ENCODE peak calls at places on chromosomes 7 and 10, in five cellular contexts. N, Y, L, T and A are unnamed samples.

GRCh38 chr7:116139007-116139406 is 71.3 kb upstream of the TES start:
- DNase-seq in Y (peak; percentile 9), N (no peak), T (no peak), L (no peak), A (no peak)

GRCh38 chr10:125782661-125783060 is 7.0 kb upstream of the MMP21 start:
- DNase-seq in L (no peak), Y (no peak), T (no peak), N (no peak), A (no peak)

GRCh38 chr10:80544316-80544953 is 6.7 kb downstream of the SH2D4B start:
- DNase-seq in Y (no peak), T (no peak), L (no peak), N (no peak), A (no peak)

GRCh38 chr10:34906021-34906965 is 91.2 kb upstream of the PARD3 start:
- DNase-seq in L (no peak), Y (peak; percentile 20), N (no peak), T (no peak), A (no peak)

GRCh38 chr7:117683736-117684135 is 189.5 kb downstream of the CTTNBP2 start:
- DNase-seq in Y (no peak), T (no peak), N (no peak), L (no peak), A (no peak)

GRCh38 chr10:124251317-124251716 is 157.9 kb upstream of the CHST15 start:
- DNase-seq in L (peak; percentile 60), N (no peak), Y (no peak), T (no peak), A (no peak)

GRCh38 chr7:83691095-83691494 is 42.2 kb upstream of the SEMA3E start:
- DNase-seq in N (no peak), T (no peak), L (no peak), Y (no peak), A (no peak)

GRCh38 chr7:2350055-2350454 is 4.6 kb upstream of the EIF3B start:
- DNase-seq in T (no peak), N (peak; percentile 49), L (no peak), Y (no peak), A (no peak)

GRCh38 chr7:24920702-24921679 is 59.0 kb downstream of the OSBPL3 start:
- DNase-seq in L (no peak), N (peak; percentile 27), T (no peak), Y (no peak), A (no peak)

GRCh38 chr7:100156331-100157068 is 2.0 kb downstream of the TRAPPC14 start:
- DNase-seq in N (peak; percentile 69), T (no peak), L (no peak), Y (no peak), A (no peak)

GRCh38 chr7:157458254-157458633 is 121.4 kb downstream of the DNAJB6 start:
- DNase-seq in T (no peak), Y (no peak), L (no peak), N (no peak), A (no peak)

GRCh38 chr10:48941427-48942075 is 1.9 kb upstream of the LRRC18 start:
- DNase-seq in T (no peak), N (no peak), L (no peak), Y (no peak), A (no peak)

GRCh38 chr7:94375167-94375566 is 19.5 kb upstream of the COL1A2 start:
- DNase-seq in Y (no peak), L (no peak), T (no peak), N (no peak), A (no peak)

GRCh38 chr10:113142601-113143000 is 192.6 kb downstream of the TCF7L2 start:
- DNase-seq in T (no peak), N (no peak), L (no peak), Y (no peak), A (no peak)

GRCh38 chr10:58576736-58577366 is 64.2 kb downstream of the BICC1 start:
- DNase-seq in L (no peak), Y (no peak), N (no peak), T (no peak), A (no peak)

GRCh38 chr7:86668315-86668714 is 24.6 kb downstream of the GRM3 start:
- DNase-seq in L (no peak), N (no peak), T (no peak), Y (no peak), A (no peak)

GRCh38 chr7:67696878-67697277 is 700.2 kb downstream of the TYW1 start:
- DNase-seq in Y (no peak), T (no peak), N (no peak), L (no peak), A (no peak)

GRCh38 chr10:98528785-98529183 is 82.0 kb upstream of the HPS1 start:
- DNase-seq in T (no peak), N (no peak), L (no peak), Y (no peak), A (no peak)

GRCh38 chr10:103042908-103043307 is 124.8 kb downstream of the CNNM2 start:
- DNase-seq in Y (no peak), L (no peak), N (no peak), T (no peak), A (no peak)

GRCh38 chr10:71250405-71250804 is 38.0 kb downstream of the UNC5B start:
- DNase-seq in T (no peak), Y (no peak), N (no peak), L (no peak), A (no peak)

GRCh38 chr10:104054430-104054829 is 31.2 kb downstream of the COL17A1 start:
- DNase-seq in N (no peak), Y (no peak), T (no peak), L (no peak), A (no peak)

GRCh38 chr10:99555371-99556224 is 22.9 kb downstream of the NKX2-3 start:
- DNase-seq in L (peak; percentile 80), N (no peak), T (no peak), Y (no peak), A (no peak)

GRCh38 chr10:50850576-50851340 is 34.7 kb downstream of the A1CF start:
- DNase-seq in N (no peak), T (no peak), Y (no peak), L (no peak), A (no peak)

GRCh38 chr7:4762121-4763055 is 13.0 kb upstream of the AP5Z1 start:
- DNase-seq in L (no peak), T (no peak), N (no peak), Y (no peak), A (no peak)

GRCh38 chr7:131557521-131558385 is 1.3 kb upstream of the PODXL start:
- DNase-seq in T (peak; percentile 75), Y (no peak), N (no peak), L (no peak), A (no peak)

GRCh38 chr10:17867056-17867455 is 57.9 kb downstream of the MRC1 start:
- DNase-seq in T (no peak), L (no peak), N (no peak), Y (no peak), A (no peak)

GRCh38 chr7:50371551-50372021 is 67.1 kb downstream of the IKZF1 start:
- DNase-seq in T (no peak), L (no peak), N (no peak), Y (no peak), A (no peak)

GRCh38 chr7:45088821-45089313 is at the start of gene NACAD:
- DNase-seq in L (no peak), Y (no peak), T (no peak), N (peak; percentile 60), A (no peak)

GRCh38 chr10:88042162-88043100 is 179.0 kb downstream of the PTEN start:
- DNase-seq in N (peak; percentile 9), Y (no peak), L (no peak), T (no peak), A (no peak)

GRCh38 chr7:80428161-80429054 is 83.5 kb downstream of the GNAT3 start:
- DNase-seq in L (no peak), N (no peak), T (no peak), Y (peak; percentile 65), A (peak; percentile 54)

GRCh38 chr7:126715076-126715475 is 537.7 kb downstream of the GRM8 start:
- DNase-seq in N (no peak), L (no peak), T (no peak), Y (no peak), A (no peak)

GRCh38 chr10:58372630-58373445 is 12.4 kb upstream of the TFAM start:
- DNase-seq in Y (no peak), N (no peak), L (peak; percentile 20), T (no peak), A (no peak)

GRCh38 chr10:19931886-19932285 is 115.7 kb downstream of the PLXDC2 start:
- DNase-seq in Y (no peak), L (no peak), T (no peak), N (no peak), A (no peak)

GRCh38 chr10:19932806-19933371 is 116.7 kb downstream of the PLXDC2 start:
- DNase-seq in T (no peak), Y (no peak), L (no peak), N (no peak), A (no peak)

GRCh38 chr10:19933772-19934171 is 117.5 kb downstream of the PLXDC2 start:
- DNase-seq in N (no peak), Y (no peak), L (no peak), T (no peak), A (no peak)

GRCh38 chr10:19937989-19938388 is 121.8 kb downstream of the PLXDC2 start:
- DNase-seq in T (no peak), Y (no peak), N (no peak), L (no peak), A (no peak)

GRCh38 chr10:19935106-19935505 is 118.9 kb downstream of the PLXDC2 start:
- DNase-seq in Y (no peak), N (no peak), L (no peak), T (no peak), A (no peak)
- H3K4me2 ChIP-seq in Y (no peak overlapping the region), N (no peak overlapping the region), L (no peak overlapping the region), T (no peak overlapping the region), A (no peak overlapping the region)

GRCh38 chr7:88091988-88092675 is 127.7 kb downstream of the SRI start:
- DNase-seq in N (no peak), L (no peak), T (no peak), Y (no peak), A (no peak)
- TF ChIP-seq MAX in N (no peak), L (no peak), T (no peak), Y (no peak), A (no peak)

DNA sequence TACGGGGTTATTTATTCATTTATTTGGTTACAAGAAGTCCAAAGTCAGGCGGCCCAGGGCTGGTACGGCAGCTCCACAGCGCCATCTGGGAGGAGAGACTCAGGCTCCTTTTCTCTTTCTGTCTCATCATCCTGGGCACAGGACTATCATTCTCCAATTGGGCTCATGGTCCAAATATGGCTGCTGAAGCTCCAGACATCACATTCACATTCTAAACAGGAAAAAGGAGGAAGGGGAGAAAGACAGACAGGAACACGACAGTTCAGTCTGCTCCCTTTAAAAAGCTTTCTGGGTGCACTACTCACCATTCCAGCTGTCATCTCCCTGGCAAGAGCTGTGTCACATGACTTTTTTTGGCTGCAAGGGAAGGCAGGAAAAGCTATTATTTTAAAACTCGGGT is 74.4 kb upstream of the PDZD8 start:
- DNase-seq in N (peak; percentile 53), L (no peak), T (no peak), Y (no peak), A (peak; percentile 44)
- TF ChIP-seq SP1 in N (no peak), L (no peak), T (no peak), Y (no peak), A (no peak)

GRCh38 chr7:151632750-151633515 is 113.2 kb upstream of the RHEB start:
- DNase-seq in L (peak; percentile 77), T (no peak), N (peak; percentile 48), Y (no peak), A (no peak)
- H3K4me2 ChIP-seq in L (peak overlapping the region; percentile 95), T (peak overlapping the region; percentile 72), N (peak overlapping the region; percentile 47), Y (peak overlapping the region; percentile 97), A (peak overlapping the region; percentile 59)